ENCODE peak calls at places on chromosomes 13 and 19, in four cellular contexts. P, W, D and Z are unnamed samples.
A peak's percentile ranks its signal among the peaks of the same experiment; 100 is the strongest.

GRCh38 chr13:50715402-50716146 is 127.9 kb downstream of the DLEU7 start:
- DNase-seq in P (no peak), W (peak; percentile 61), D (peak; percentile 40), Z (no peak)

GRCh38 chr19:19382118-19382517 is 23.4 kb upstream of the GATAD2A start:
- DNase-seq in P (no peak), W (no peak), D (no peak), Z (no peak)

GRCh38 chr19:13993554-13994308 is 12.4 kb downstream of the RFX1 start:
- DNase-seq in P (no peak), W (no peak), D (no peak), Z (no peak)

GRCh38 chr13:45339867-45340266 is 1.1 kb downstream of the TPT1 start:
- DNase-seq in P (no peak), W (no peak), D (no peak), Z (no peak)

GRCh38 chr19:27745978-27746542 is 1466.9 kb downstream of the UQCRFS1 start:
- DNase-seq in P (no peak), W (no peak), D (no peak), Z (no peak)

GRCh38 chr13:57036290-57036689 is 104.4 kb upstream of the PRR20A start:
- DNase-seq in P (no peak), W (no peak), D (no peak), Z (no peak)

GRCh38 chr13:110409581-110409992 is 102.5 kb downstream of the COL4A2 start:
- DNase-seq in P (peak; percentile 84), W (peak; percentile 75), D (peak; percentile 57), Z (no peak)

GRCh38 chr19:21321996-21322395 is 7.2 kb downstream of the ZNF708 start:
- DNase-seq in P (no peak), W (no peak), D (no peak), Z (no peak)

GRCh38 chr19:49415102-49415809 is 8.0 kb downstream of the PTH2 start:
- DNase-seq in P (no peak), W (no peak), D (no peak), Z (no peak)

GRCh38 chr13:99228737-99229691 is 28.4 kb downstream of the UBAC2 start:
- DNase-seq in P (peak; percentile 54), W (no peak), D (no peak), Z (no peak)

GRCh38 chr19:11633223-11633622 is 35.9 kb downstream of the ZNF627 start:
- DNase-seq in P (no peak), W (no peak), D (no peak), Z (no peak)

GRCh38 chr13:45205124-45205523 is 4.3 kb upstream of the KCTD4 start:
- DNase-seq in P (no peak), W (no peak), D (no peak), Z (no peak)

GRCh38 chr13:102195566-102196462 is 206.0 kb downstream of the FGF14 start:
- DNase-seq in P (peak; percentile 71), W (no peak), D (no peak), Z (no peak)

GRCh38 chr19:31534786-31535185 is 185.6 kb upstream of the TSHZ3 start:
- DNase-seq in P (no peak), W (no peak), D (no peak), Z (no peak)

GRCh38 chr13:112963641-112964040 is 5.4 kb upstream of the MCF2L start:
- DNase-seq in P (no peak), W (no peak), D (no peak), Z (no peak)

GRCh38 chr13:23985846-23986245 is 88.5 kb upstream of the C1QTNF9B start:
- DNase-seq in P (no peak), W (no peak), D (no peak), Z (peak; percentile 86)

GRCh38 chr19:1864480-1865171 is 1.2 kb upstream of the KLF16 start:
- DNase-seq in P (peak; percentile 65), W (peak; percentile 84), D (peak; percentile 76), Z (no peak)

GRCh38 chr13:41193469-41193868 is 900 bp downstream of the KBTBD7 start:
- DNase-seq in P (no peak), W (no peak), D (peak; percentile 4), Z (no peak)

GRCh38 chr13:67023088-67023893 is 206.8 kb downstream of the PCDH9 start:
- DNase-seq in P (peak; percentile 50), W (no peak), D (no peak), Z (no peak)

GRCh38 chr19:10927691-10928562 is 512 bp downstream of the YIPF2 start:
- DNase-seq in P (no peak), W (no peak), D (no peak), Z (no peak)

GRCh38 chr19:7488736-7489353 is at the start of gene PEX11G:
- DNase-seq in P (peak; percentile 85), W (peak; percentile 93), D (peak; percentile 92), Z (peak; percentile 6)

GRCh38 chr13:114055766-114056165 is 76.7 kb downstream of the RASA3 start:
- DNase-seq in P (no peak), W (no peak), D (no peak), Z (no peak)

GRCh38 chr19:49427855-49428546 is 2.8 kb downstream of the GFY start:
- DNase-seq in P (no peak), W (no peak), D (no peak), Z (peak; percentile 26)

GRCh38 chr19:16824658-16825311 is 4.4 kb upstream of the SIN3B start:
- DNase-seq in P (no peak), W (no peak), D (no peak), Z (no peak)

GRCh38 chr13:48400090-48400694 is 12.7 kb downstream of the LPAR6 start:
- DNase-seq in P (no peak), W (no peak), D (no peak), Z (no peak)

GRCh38 chr13:110875243-110875642 is 39.6 kb downstream of the ANKRD10 start:
- DNase-seq in P (no peak), W (no peak), D (no peak), Z (no peak)

GRCh38 chr13:22252281-22252830 is 581.5 kb downstream of the FGF9 start:
- DNase-seq in P (no peak), W (no peak), D (no peak), Z (no peak)

GRCh38 chr13:24630851-24631341 is 49.3 kb upstream of the ATP12A start:
- DNase-seq in P (no peak), W (no peak), D (no peak), Z (no peak)

GRCh38 chr13:93296584-93296983 is 70.0 kb downstream of the GPC6 start:
- DNase-seq in P (no peak), W (no peak), D (no peak), Z (no peak)

GRCh38 chr13:36619535-36619934 is 54.3 kb upstream of the SERTM1 start:
- DNase-seq in P (no peak), W (no peak), D (no peak), Z (no peak)

GRCh38 chr19:13757805-13758772 is 6.2 kb upstream of the MRI1 start:
- DNase-seq in P (no peak), W (no peak), D (no peak), Z (no peak)